ENCODE peak calls at places on chromosomes 2 and 18, in nine cellular contexts. O is endothelial cell of umbilical vein, N is D721Med, R is fibroblast of pulmonary artery, W is fibroblast of mammary gland, Y is brain microvascular endothelial cell, B is nephron progenitor cell, H is tibial nerve, V is dorsolateral prefrontal cortex. C is an unnamed sample.

GRCh38 chr2:160328748-160329147 is 128.7 kb upstream of the ITGB6 start:
- DNase-seq in O (no peak), N (no peak), R (peak), W (no peak), Y (no peak), B (no peak), H (no peak), V (no peak), C (no peak)

GRCh38 chr2:187001248-187001647 is 152.3 kb upstream of the ZSWIM2 start:
- DNase-seq in O (no peak), N (no peak), R (no peak), W (no peak), Y (no peak), B (no peak), H (no peak), V (no peak), C (no peak)

GRCh38 chr2:177596866-177597265 is 204.3 kb downstream of the AGPS start:
- DNase-seq in O (no peak), N (no peak), R (no peak), W (no peak), Y (no peak), B (no peak), H (no peak), V (no peak), C (no peak)

GRCh38 chr2:220533485-220533884 is 906.1 kb downstream of the SLC4A3 start:
- DNase-seq in O (no peak), N (no peak), R (peak), W (peak), Y (peak), B (no peak), H (no peak), V (no peak), C (no peak)

GRCh38 chr2:234422242-234422641 is 74.6 kb downstream of the ARL4C start:
- DNase-seq in O (peak), N (no peak), R (peak), W (peak), Y (peak), B (no peak), H (no peak), V (no peak), C (no peak)

GRCh38 chr2:189144700-189145211 is 34.8 kb downstream of the COL5A2 start:
- DNase-seq in O (no peak), N (no peak), R (peak), W (peak), Y (no peak), B (no peak), H (no peak), V (no peak), C (no peak)

GRCh38 chr2:62369549-62370164 is 136.3 kb downstream of the TMEM17 start:
- DNase-seq in O (no peak), N (no peak), R (no peak), W (no peak), Y (no peak), B (no peak), H (no peak), V (no peak), C (no peak)

GRCh38 chr18:45353530-45353929 is 261.7 kb upstream of the SLC14A2 start:
- DNase-seq in O (no peak), N (no peak), R (no peak), W (peak), Y (no peak), B (no peak), H (no peak), V (no peak), C (no peak)

GRCh38 chr2:233928594-233929351 is 11.6 kb downstream of the TRPM8 start:
- DNase-seq in O (peak), N (no peak), R (peak), W (peak), Y (peak), B (peak), H (no peak), V (peak), C (no peak)

GRCh38 chr2:230951396-230951795 is 26.4 kb upstream of the GPR55 start:
- DNase-seq in O (no peak), N (no peak), R (no peak), W (no peak), Y (no peak), B (no peak), H (no peak), V (no peak), C (no peak)

GRCh38 chr18:38606841-38607240 is 1041.2 kb upstream of the CELF4 start:
- DNase-seq in O (no peak), N (no peak), R (no peak), W (no peak), Y (no peak), B (no peak), H (no peak), V (no peak), C (no peak)

GRCh38 chr2:190763901-190764514 is 115.1 kb downstream of the NAB1 start:
- DNase-seq in O (no peak), N (no peak), R (peak), W (peak), Y (peak), B (no peak), H (no peak), V (no peak), C (no peak)

GRCh38 chr18:36889742-36890141 is 60.8 kb downstream of the KIAA1328 start:
- DNase-seq in O (no peak), N (no peak), R (no peak), W (no peak), Y (no peak), B (no peak), H (no peak), V (no peak), C (no peak)

GRCh38 chr18:76468345-76469275 is 26.4 kb downstream of the ZNF516 start:
- DNase-seq in O (no peak), N (no peak), R (no peak), W (no peak), Y (no peak), B (no peak), H (no peak), V (no peak), C (no peak)

GRCh38 chr2:43927442-43927841 is 68.3 kb downstream of the LRPPRC start:
- DNase-seq in O (no peak), N (no peak), R (no peak), W (no peak), Y (no peak), B (no peak), H (no peak), V (no peak), C (no peak)

GRCh38 chr2:234518986-234519642 is 22.2 kb upstream of the ARL4C start:
- DNase-seq in O (no peak), N (no peak), R (no peak), W (no peak), Y (no peak), B (no peak), H (no peak), V (no peak), C (no peak)

GRCh38 chr2:197240018-197240712 is 70.4 kb downstream of the ANKRD44 start:
- DNase-seq in O (no peak), N (no peak), R (no peak), W (no peak), Y (no peak), B (no peak), H (no peak), V (no peak), C (no peak)

GRCh38 chr2:23509071-23509470 is 124.1 kb downstream of the KLHL29 start:
- DNase-seq in O (no peak), N (no peak), R (no peak), W (no peak), Y (no peak), B (no peak), H (no peak), V (no peak), C (no peak)

GRCh38 chr2:28643911-28644334 is 107.7 kb upstream of the PPP1CB start:
- DNase-seq in O (peak), N (no peak), R (peak), W (peak), Y (no peak), B (no peak), H (no peak), V (no peak), C (no peak)

GRCh38 chr2:10910625-10911024 is 1.1 kb upstream of the KCNF1 start:
- DNase-seq in O (no peak), N (no peak), R (no peak), W (no peak), Y (no peak), B (no peak), H (no peak), V (no peak), C (no peak)

GRCh38 chr2:238100049-238100820 is at the start of gene ESPNL:
- DNase-seq in O (no peak), N (peak), R (no peak), W (no peak), Y (no peak), B (no peak), H (no peak), V (peak), C (no peak)

GRCh38 chr2:26631401-26631800 is 9.8 kb downstream of the CIB4 start:
- DNase-seq in O (no peak), N (no peak), R (no peak), W (no peak), Y (no peak), B (no peak), H (no peak), V (no peak), C (no peak)

GRCh38 chr2:159497256-159497655 is 119.1 kb downstream of the BAZ2B start:
- DNase-seq in O (peak), N (no peak), R (peak), W (peak), Y (peak), B (no peak), H (peak), V (no peak), C (peak)

GRCh38 chr2:135676031-135676430 is 65.6 kb upstream of the UBXN4 start:
- DNase-seq in O (peak), N (no peak), R (peak), W (peak), Y (no peak), B (no peak), H (no peak), V (no peak), C (no peak)

GRCh38 chr2:66869076-66869475 is 434.2 kb downstream of the MEIS1 start:
- DNase-seq in O (peak), N (no peak), R (peak), W (peak), Y (peak), B (no peak), H (no peak), V (no peak), C (no peak)

GRCh38 chr2:107932483-107932882 is 53.8 kb upstream of the SLC5A7 start:
- DNase-seq in O (no peak), N (no peak), R (peak), W (peak), Y (peak), B (no peak), H (no peak), V (no peak), C (no peak)

GRCh38 chr2:7825591-7826312 is 856.1 kb upstream of the ID2 start:
- DNase-seq in O (no peak), N (no peak), R (peak), W (peak), Y (peak), B (no peak), H (no peak), V (no peak), C (no peak)

GRCh38 chr2:206804326-206804725 is 38.9 kb downstream of the FASTKD2 start:
- DNase-seq in O (no peak), N (no peak), R (peak), W (peak), Y (no peak), B (no peak), H (peak), V (no peak), C (no peak)

GRCh38 chr18:39742015-39742466 is 2176.4 kb upstream of the CELF4 start:
- DNase-seq in O (peak), N (no peak), R (no peak), W (no peak), Y (no peak), B (no peak), H (no peak), V (no peak), C (no peak)

GRCh38 chr2:170217778-170218251 is 39.9 kb downstream of the MYO3B start:
- DNase-seq in O (no peak), N (no peak), R (peak), W (peak), Y (no peak), B (no peak), H (no peak), V (no peak), C (no peak)

GRCh38 chr2:154827286-154827685 is 128.8 kb downstream of the KCNJ3 start:
- DNase-seq in O (no peak), N (no peak), R (no peak), W (no peak), Y (no peak), B (no peak), H (no peak), V (no peak), C (no peak)

GRCh38 chr18:48956378-48956777 is 5.6 kb upstream of the SMAD7 start:
- DNase-seq in O (no peak), N (no peak), R (peak), W (peak), Y (peak), B (no peak), H (peak), V (no peak), C (no peak)

GRCh38 chr18:79517322-79517721 is 121.6 kb downstream of the NFATC1 start:
- DNase-seq in O (no peak), N (no peak), R (no peak), W (no peak), Y (no peak), B (no peak), H (no peak), V (no peak), C (no peak)

GRCh38 chr18:31206787-31207381 is 44.2 kb upstream of the DSC1 start:
- DNase-seq in O (peak), N (no peak), R (peak), W (peak), Y (peak), B (peak), H (peak), V (no peak), C (peak)

GRCh38 chr2:36322108-36322507 is 33.5 kb upstream of the CRIM1 start:
- DNase-seq in O (peak), N (no peak), R (peak), W (peak), Y (peak), B (no peak), H (no peak), V (no peak), C (no peak)

DNA sequence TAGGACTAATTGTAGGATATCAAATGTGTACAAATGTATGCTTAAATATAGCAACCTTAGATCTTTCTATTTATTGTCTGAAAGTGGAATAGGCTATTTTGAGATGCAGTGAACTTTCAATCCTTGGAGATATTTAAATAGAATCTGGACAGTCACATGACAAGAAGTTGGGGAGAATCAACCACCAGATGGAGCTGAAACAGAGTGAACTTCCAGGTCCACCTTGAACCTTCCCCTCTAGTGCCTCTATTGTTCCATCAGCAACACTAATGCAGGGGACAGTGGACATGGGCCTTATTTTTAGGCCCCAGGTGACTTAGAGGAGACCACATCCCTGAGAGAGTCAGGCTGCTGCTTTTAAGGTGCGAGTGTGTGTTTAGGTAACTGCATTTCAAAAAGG is 37.0 kb upstream of the CRIM1 start:
- DNase-seq in O (no peak), N (no peak), R (peak), W (peak), Y (no peak), B (no peak), H (no peak), V (no peak), C (no peak)
- TF ChIP-seq CTCF in O (no peak), N (no peak), R (no peak), W (peak), Y (peak), B (no peak), H (no peak), V (no peak), C (peak)

GRCh38 chr2:47016172-47016913 is 100.7 kb upstream of the MCFD2 start:
- DNase-seq in O (peak), N (no peak), R (peak), W (peak), Y (peak), B (peak), H (no peak), V (no peak), C (no peak)
- TF ChIP-seq CTCF in O (no peak), N (no peak), R (peak), W (peak), Y (peak), B (peak), H (no peak), V (no peak), C (no peak)

GRCh38 chr2:218276986-218277755 is 6.9 kb downstream of the PNKD start:
- DNase-seq in O (no peak), N (no peak), R (no peak), W (no peak), Y (no peak), B (no peak), H (no peak), V (no peak), C (no peak)
- TF ChIP-seq CTCF in O (no peak), N (no peak), R (no peak), W (peak), Y (peak), B (no peak), H (no peak), V (no peak), C (no peak)

GRCh38 chr18:65093341-65093740 is 657.5 kb upstream of the CDH7 start:
- DNase-seq in O (no peak), N (no peak), R (no peak), W (no peak), Y (no peak), B (no peak), H (no peak), V (peak), C (no peak)

GRCh38 chr18:65091737-65092329 is 659.0 kb upstream of the CDH7 start:
- DNase-seq in O (no peak), N (no peak), R (peak), W (peak), Y (peak), B (peak), H (no peak), V (peak), C (no peak)
- TF ChIP-seq CTCF in O (no peak), N (peak), R (peak), W (peak), Y (peak), B (peak), H (peak), V (peak), C (peak)

C was measured in heart right ventricle.